ENCODE peak calls at places on chromosomes 13 and 19, in eight cellular contexts. C is Right ventricle myocardium superior; Z is activated T-helper 17 cell treated with anti-CD3 and anti-CD28 coated beads, Interleukin-2, amount 50 U/mL, for 72 hours; V is A549; X is activated CD8-positive, alpha-beta memory T cell treated with anti-CD3 and anti-CD28 coated beads, Interleukin-2, amount 10 ng/mL, durations not matched to agents 7 days and 5 days; N is aorta; U is left lung; L is pancreas. G is an unnamed sample.

GRCh38 chr13:20397896-20398295 is 127.8 kb downstream of the CRYL1 start:
- ATAC-seq in V (no peak), X (no peak), Z (no peak), U (no peak), C (no peak), N (no peak), L (no peak), G (no peak)

GRCh38 chr13:110396913-110397379 is 89.9 kb downstream of the COL4A2 start:
- ATAC-seq in C (peak), U (peak), X (no peak), N (peak), V (peak), L (peak), Z (no peak), G (peak)

GRCh38 chr19:2512523-2513431 is 36.9 kb downstream of the GADD45B start:
- ATAC-seq in U (peak), N (peak), Z (no peak), C (peak), L (peak), V (peak), X (no peak), G (peak)

GRCh38 chr13:74273591-74273990 is 139.4 kb upstream of the KLF12 start:
- ATAC-seq in C (peak), X (no peak), N (no peak), U (no peak), Z (no peak), L (no peak), V (no peak), G (no peak)

GRCh38 chr13:28611654-28612131 is 47.2 kb upstream of the POMP start:
- ATAC-seq in Z (peak), U (peak), C (peak), L (peak), V (no peak), X (peak), N (no peak), G (no peak)

GRCh38 chr19:48918801-48919247 is 14.7 kb upstream of the DHDH start:
- ATAC-seq in U (no peak), X (peak), Z (no peak), L (no peak), V (peak), N (no peak), C (no peak), G (peak)

GRCh38 chr19:4702764-4703163 is 20.9 kb downstream of the DPP9 start:
- ATAC-seq in Z (no peak), C (no peak), V (no peak), N (no peak), X (no peak), U (no peak), L (no peak), G (no peak)

GRCh38 chr19:1825909-1826556 is 14.0 kb upstream of the ATP8B3 start:
- ATAC-seq in V (peak), U (peak), C (peak), X (peak), L (peak), Z (peak), N (peak), G (peak)

GRCh38 chr13:34864650-34865049 is 77.4 kb upstream of the NBEA start:
- ATAC-seq in C (no peak), X (no peak), U (no peak), N (no peak), Z (no peak), V (no peak), L (no peak), G (no peak)

GRCh38 chr13:106709509-106709908 is 141.6 kb upstream of the ARGLU1 start:
- ATAC-seq in L (peak), X (no peak), U (peak), V (no peak), C (peak), N (peak), Z (no peak), G (peak)

GRCh38 chr13:110273254-110273653 is 33.7 kb downstream of the COL4A1 start:
- ATAC-seq in N (no peak), L (no peak), C (no peak), U (no peak), V (no peak), X (no peak), Z (no peak), G (no peak)

GRCh38 chr19:35404879-35405622 is 34.2 kb downstream of the GPR42 start:
- ATAC-seq in C (no peak), Z (peak), N (no peak), V (peak), X (peak), L (peak), U (peak), G (no peak)

GRCh38 chr19:50005428-50005827 is 19.7 kb downstream of the VRK3 start:
- ATAC-seq in X (no peak), U (no peak), N (no peak), L (no peak), C (no peak), V (no peak), Z (peak), G (no peak)

GRCh38 chr13:97407540-97407939 is 26.4 kb upstream of the RAP2A start:
- ATAC-seq in X (no peak), C (no peak), L (no peak), N (no peak), U (no peak), V (no peak), Z (no peak), G (peak)

GRCh38 chr13:94925263-94925662 is 212.9 kb upstream of the SOX21 start:
- ATAC-seq in N (no peak), C (no peak), L (no peak), X (no peak), V (no peak), U (no peak), Z (no peak), G (no peak)